ENCODE peak calls at places on chromosome 19, in six cellular contexts. C is HTR-8/SVneo; H is GM13977; D is T-cell; L is stimulated activated naive B cell treated with anti-CD40 and anti-IgM and Interleukin-4, amounts not matched to agents 10 μg/mL and 1 μg/mL and 100 μg/mL, for 72 hours; G is stimulated activated CD8-positive, alpha-beta memory T cell treated with anti-CD3 and anti-CD28 coated beads, Interleukin-12 subunit alpha, Interleukin-12 subunit beta, amount 100 ng/mL, for 1 hour. E is an unnamed sample.

GRCh38 chr19:49064029-49064629 is 489 bp downstream of the NTF4 start:
- DNase-seq in L (no peak), C (no peak), H (no peak), G (no peak), D (no peak), E (no peak)

GRCh38 chr19:39430675-39431593 is 4.8 kb downstream of the RPS16 start:
- DNase-seq in G (no peak), C (peak), L (no peak), D (peak), H (peak), E (peak)

GRCh38 chr19:38277969-38278680 is 13.8 kb downstream of the SPINT2 start:
- DNase-seq in C (no peak), L (no peak), D (no peak), H (no peak), G (no peak), E (no peak)

GRCh38 chr19:46859637-46860124 is 1.1 kb upstream of the ARHGAP35 start:
- DNase-seq in L (no peak), H (no peak), G (no peak), C (no peak), D (no peak), E (peak)

GRCh38 chr19:49469828-49470614 is 4.0 kb upstream of the FLT3LG start:
- DNase-seq in D (peak), G (peak), L (peak), C (no peak), H (peak), E (no peak)

GRCh38 chr19:23460656-23461055 is 65.4 kb upstream of the ZNF91 start:
- DNase-seq in L (no peak), G (no peak), H (no peak), D (no peak), C (no peak), E (no peak)

GRCh38 chr19:4749870-4750269 is 26.2 kb upstream of the DPP9 start:
- DNase-seq in L (no peak), C (no peak), G (no peak), H (no peak), D (no peak), E (no peak)

GRCh38 chr19:27911122-27911898 is 1301.6 kb downstream of the UQCRFS1 start:
- DNase-seq in G (no peak), D (no peak), L (no peak), C (no peak), H (no peak), E (no peak)

GRCh38 chr19:2294377-2295335 is 12.7 kb upstream of the PEAK3 start:
- DNase-seq in L (no peak), D (no peak), C (no peak), H (no peak), G (no peak), E (no peak)

GRCh38 chr19:46574533-46574932 is 26.6 kb upstream of the CALM3 start:
- DNase-seq in C (no peak), G (peak), L (no peak), H (no peak), D (peak), E (peak)

GRCh38 chr19:8336665-8337064 is 6.4 kb downstream of the KANK3 start:
- DNase-seq in C (no peak), D (no peak), G (no peak), H (peak), L (no peak), E (no peak)

GRCh38 chr19:42154471-42155323 is 22.5 kb upstream of the POU2F2 start:
- DNase-seq in C (no peak), L (no peak), D (no peak), H (peak), G (no peak), E (no peak)

GRCh38 chr19:19459099-19459498 is 53.6 kb downstream of the GATAD2A start:
- DNase-seq in C (no peak), H (peak), L (no peak), D (no peak), G (no peak), E (peak)

GRCh38 chr19:5154799-5155426 is 185.7 kb downstream of the PTPRS start:
- DNase-seq in C (no peak), H (no peak), D (no peak), L (no peak), G (no peak), E (no peak)

GRCh38 chr19:2014731-2015610 is 543 bp downstream of the BTBD2 start:
- DNase-seq in C (peak), G (no peak), D (peak), L (no peak), H (peak), E (no peak)

GRCh38 chr19:28883241-28883693 is 329.7 kb downstream of the UQCRFS1 start:
- DNase-seq in D (no peak), L (no peak), H (no peak), G (no peak), C (no peak), E (no peak)

GRCh38 chr19:35404879-35405622 is 34.2 kb downstream of the GPR42 start:
- DNase-seq in G (no peak), D (no peak), L (peak), C (peak), H (peak), E (peak)

GRCh38 chr19:38042132-38042531 is 135.1 kb downstream of the SIPA1L3 start:
- DNase-seq in D (no peak), H (no peak), G (no peak), L (no peak), C (no peak), E (no peak)

GRCh38 chr19:13579388-13580060 is 73.2 kb upstream of the CACNA1A start:
- DNase-seq in G (no peak), C (no peak), H (no peak), L (no peak), D (no peak), E (no peak)

GRCh38 chr19:7230826-7231225 is 63.4 kb downstream of the INSR start:
- DNase-seq in D (no peak), H (no peak), G (no peak), L (no peak), C (no peak), E (no peak)

GRCh38 chr19:48556163-48556562 is 4.2 kb downstream of the SULT2B1 start:
- DNase-seq in H (no peak), G (no peak), C (peak), L (no peak), D (no peak), E (peak)

GRCh38 chr19:2255112-2255845 is 938 bp downstream of the JSRP1 start:
- DNase-seq in H (no peak), G (no peak), D (no peak), C (no peak), L (no peak), E (no peak)

GRCh38 chr19:39277598-39277997 is 9.4 kb downstream of the IFNL2 start:
- DNase-seq in D (no peak), C (no peak), H (no peak), L (no peak), G (no peak), E (peak)

GRCh38 chr19:49594157-49595005 is 3.4 kb downstream of the PRR12 start:
- DNase-seq in L (no peak), H (no peak), D (no peak), G (no peak), C (no peak), E (no peak)

GRCh38 chr19:55598034-55598433 is 1.3 kb downstream of the FIZ1 start:
- DNase-seq in H (no peak), D (no peak), L (no peak), G (no peak), C (no peak), E (no peak)

GRCh38 chr19:19602713-19603320 is 15.7 kb downstream of the PBX4 start:
- DNase-seq in G (no peak), C (no peak), D (no peak), L (no peak), H (no peak), E (no peak)

E was measured in iris pigment epithelial cell.